ENCODE peak calls at places on chromosomes 3 and 15, in eight cellular contexts. F, X, K, Y, Z, J, C and L are unnamed samples.

GRCh38 chr15:25247418-25248030 is 191.3 kb downstream of the UBE3A start:
- DNase-seq in F (no peak), X (no peak), K (no peak), Y (no peak), Z (no peak), J (no peak), C (no peak), L (no peak)

GRCh38 chr3:186361612-186362408 is at the start of gene DGKG:
- DNase-seq in F (no peak), X (peak; percentile 8), K (no peak), Y (no peak), Z (peak; percentile 72), J (peak; percentile 63), C (no peak), L (peak; percentile 73)

GRCh38 chr3:72319202-72320095 is 528.8 kb downstream of the SHQ1 start:
- DNase-seq in F (no peak), X (peak; percentile 51), K (no peak), Y (no peak), Z (no peak), J (no peak), C (peak; percentile 42), L (no peak)

GRCh38 chr3:10528046-10528445 is 22.7 kb upstream of the ATP2B2 start:
- DNase-seq in F (no peak), X (no peak), K (no peak), Y (no peak), Z (peak; percentile 8), J (no peak), C (no peak), L (no peak)

GRCh38 chr15:40130799-40131502 is 22.3 kb upstream of the BMF start:
- DNase-seq in F (no peak), X (no peak), K (no peak), Y (no peak), Z (no peak), J (no peak), C (no peak), L (no peak)

GRCh38 chr3:9278498-9278897 is 29.1 kb upstream of the SRGAP3 start:
- DNase-seq in F (no peak), X (no peak), K (no peak), Y (no peak), Z (no peak), J (no peak), C (no peak), L (no peak)

GRCh38 chr3:127604546-127605165 is 6.4 kb downstream of the MCM2 start:
- DNase-seq in F (no peak), X (no peak), K (no peak), Y (no peak), Z (no peak), J (no peak), C (no peak), L (no peak)

GRCh38 chr3:111252795-111253194 is 181.2 kb downstream of the NECTIN3 start:
- DNase-seq in F (no peak), X (peak; percentile 41), K (no peak), Y (no peak), Z (peak; percentile 57), J (no peak), C (peak; percentile 43), L (no peak)

GRCh38 chr15:52220896-52221660 is 29.9 kb upstream of the GNB5 start:
- DNase-seq in F (no peak), X (no peak), K (peak; percentile 59), Y (no peak), Z (no peak), J (no peak), C (no peak), L (no peak)

GRCh38 chr3:26058774-26059455 is 269.0 kb downstream of the OXSM start:
- DNase-seq in F (no peak), X (no peak), K (no peak), Y (no peak), Z (no peak), J (no peak), C (no peak), L (no peak)

GRCh38 chr3:14440531-14441239 is 38.3 kb downstream of the SLC6A6 start:
- DNase-seq in F (no peak), X (peak; percentile 25), K (no peak), Y (no peak), Z (peak; percentile 74), J (peak; percentile 71), C (no peak), L (no peak)

GRCh38 chr3:178419078-178419477 is 117.2 kb upstream of the KCNMB2 start:
- DNase-seq in F (peak; percentile 56), X (peak; percentile 36), K (no peak), Y (peak; percentile 43), Z (no peak), J (peak; percentile 88), C (no peak), L (no peak)

GRCh38 chr15:77907824-77908751 is 169.4 kb downstream of the TBC1D2B start:
- DNase-seq in F (no peak), X (peak; percentile 80), K (peak; percentile 71), Y (peak; percentile 57), Z (peak; percentile 81), J (no peak), C (no peak), L (peak; percentile 56)

GRCh38 chr3:65905648-65906211 is 133.0 kb downstream of the MAGI1 start:
- DNase-seq in F (no peak), X (no peak), K (no peak), Y (no peak), Z (no peak), J (no peak), C (no peak), L (no peak)

GRCh38 chr3:17278006-17278405 is 393.3 kb downstream of the PLCL2 start:
- DNase-seq in F (no peak), X (no peak), K (no peak), Y (no peak), Z (no peak), J (no peak), C (no peak), L (no peak)

GRCh38 chr3:23041918-23042696 is 161.0 kb upstream of the UBE2E2 start:
- DNase-seq in F (no peak), X (peak; percentile 15), K (no peak), Y (no peak), Z (no peak), J (no peak), C (no peak), L (no peak)

GRCh38 chr3:87207500-87207899 is 19.6 kb upstream of the CHMP2B start:
- DNase-seq in F (no peak), X (peak; percentile 87), K (no peak), Y (no peak), Z (no peak), J (no peak), C (peak; percentile 53), L (no peak)

GRCh38 chr15:92377083-92377789 is 16.4 kb upstream of the ST8SIA2 start:
- DNase-seq in F (no peak), X (no peak), K (no peak), Y (no peak), Z (peak; percentile 33), J (no peak), C (no peak), L (no peak)